ENCODE peak calls at places on chromosomes 5 and 9, in seven cellular contexts. One of them, this sample, is unnamed.

GRCh38 chr5:14665949-14666741 is 1.6 kb downstream of the OTULIN start:
- DNase-seq in activated CD4-positive, alpha-beta memory T cell treated with anti-CD3 and anti-CD28 coated beads, Interleukin-2, amount 10 ng/mL, durations not matched to agents 7 days and 5 days: peak
- DNase-seq in lower leg skin: no peak
- DNase-seq in activated CD8-positive, alpha-beta memory T cell treated with anti-CD3 and anti-CD28 coated beads, Interleukin-2, amount 50 U/mL, for 4 hours: peak
- DNase-seq in GM23338: peak
- DNase-seq in tibial nerve: no peak
- DNase-seq in GM12865: peak
- DNase-seq in this sample: no peak

GRCh38 chr9:132942541-132943182 is 1.8 kb downstream of the TSC1 start:
- DNase-seq in GM12865: peak
- DNase-seq in lower leg skin: no peak
- DNase-seq in GM23338: no peak
- DNase-seq in activated CD8-positive, alpha-beta memory T cell treated with anti-CD3 and anti-CD28 coated beads, Interleukin-2, amount 50 U/mL, for 4 hours: no peak
- DNase-seq in tibial nerve: no peak
- DNase-seq in activated CD4-positive, alpha-beta memory T cell treated with anti-CD3 and anti-CD28 coated beads, Interleukin-2, amount 10 ng/mL, durations not matched to agents 7 days and 5 days: no peak
- DNase-seq in this sample: no peak

GRCh38 chr9:68505681-68506409 is 34.8 kb downstream of the TMEM252 start:
- DNase-seq in GM12865: peak
- DNase-seq in GM23338: no peak
- DNase-seq in lower leg skin: no peak
- DNase-seq in activated CD4-positive, alpha-beta memory T cell treated with anti-CD3 and anti-CD28 coated beads, Interleukin-2, amount 10 ng/mL, durations not matched to agents 7 days and 5 days: no peak
- DNase-seq in activated CD8-positive, alpha-beta memory T cell treated with anti-CD3 and anti-CD28 coated beads, Interleukin-2, amount 50 U/mL, for 4 hours: no peak
- DNase-seq in tibial nerve: no peak
- DNase-seq in this sample: no peak

GRCh38 chr5:147979761-147980160 is 73.4 kb upstream of the C5orf46 start:
- DNase-seq in tibial nerve: no peak
- DNase-seq in GM23338: no peak
- DNase-seq in lower leg skin: no peak
- DNase-seq in GM12865: no peak
- DNase-seq in activated CD4-positive, alpha-beta memory T cell treated with anti-CD3 and anti-CD28 coated beads, Interleukin-2, amount 10 ng/mL, durations not matched to agents 7 days and 5 days: no peak
- DNase-seq in activated CD8-positive, alpha-beta memory T cell treated with anti-CD3 and anti-CD28 coated beads, Interleukin-2, amount 50 U/mL, for 4 hours: no peak
- DNase-seq in this sample: no peak

GRCh38 chr9:28539432-28539831 is 966.2 kb upstream of the C9orf72 start:
- DNase-seq in GM12865: no peak
- DNase-seq in activated CD4-positive, alpha-beta memory T cell treated with anti-CD3 and anti-CD28 coated beads, Interleukin-2, amount 10 ng/mL, durations not matched to agents 7 days and 5 days: no peak
- DNase-seq in GM23338: no peak
- DNase-seq in tibial nerve: no peak
- DNase-seq in activated CD8-positive, alpha-beta memory T cell treated with anti-CD3 and anti-CD28 coated beads, Interleukin-2, amount 50 U/mL, for 4 hours: no peak
- DNase-seq in lower leg skin: no peak
- DNase-seq in this sample: no peak

GRCh38 chr9:136059851-136060670 is 35.0 kb downstream of the NACC2 start:
- DNase-seq in GM23338: no peak
- DNase-seq in activated CD4-positive, alpha-beta memory T cell treated with anti-CD3 and anti-CD28 coated beads, Interleukin-2, amount 10 ng/mL, durations not matched to agents 7 days and 5 days: no peak
- DNase-seq in lower leg skin: no peak
- DNase-seq in GM12865: no peak
- DNase-seq in activated CD8-positive, alpha-beta memory T cell treated with anti-CD3 and anti-CD28 coated beads, Interleukin-2, amount 50 U/mL, for 4 hours: no peak
- DNase-seq in tibial nerve: no peak
- DNase-seq in this sample: no peak

GRCh38 chr5:79974896-79975295 is 16.2 kb downstream of the MTX3 start:
- DNase-seq in lower leg skin: no peak
- DNase-seq in GM23338: no peak
- DNase-seq in activated CD8-positive, alpha-beta memory T cell treated with anti-CD3 and anti-CD28 coated beads, Interleukin-2, amount 50 U/mL, for 4 hours: no peak
- DNase-seq in activated CD4-positive, alpha-beta memory T cell treated with anti-CD3 and anti-CD28 coated beads, Interleukin-2, amount 10 ng/mL, durations not matched to agents 7 days and 5 days: no peak
- DNase-seq in tibial nerve: no peak
- DNase-seq in GM12865: no peak
- DNase-seq in this sample: no peak

GRCh38 chr9:125932012-125932411 is 184.8 kb downstream of the PBX3 start:
- DNase-seq in activated CD4-positive, alpha-beta memory T cell treated with anti-CD3 and anti-CD28 coated beads, Interleukin-2, amount 10 ng/mL, durations not matched to agents 7 days and 5 days: no peak
- DNase-seq in GM12865: no peak
- DNase-seq in lower leg skin: peak
- DNase-seq in activated CD8-positive, alpha-beta memory T cell treated with anti-CD3 and anti-CD28 coated beads, Interleukin-2, amount 50 U/mL, for 4 hours: no peak
- DNase-seq in GM23338: no peak
- DNase-seq in tibial nerve: no peak
- DNase-seq in this sample: peak

GRCh38 chr5:124179788-124180187 is 566.7 kb downstream of the ZNF608 start:
- DNase-seq in lower leg skin: no peak
- DNase-seq in activated CD4-positive, alpha-beta memory T cell treated with anti-CD3 and anti-CD28 coated beads, Interleukin-2, amount 10 ng/mL, durations not matched to agents 7 days and 5 days: no peak
- DNase-seq in GM12865: no peak
- DNase-seq in activated CD8-positive, alpha-beta memory T cell treated with anti-CD3 and anti-CD28 coated beads, Interleukin-2, amount 50 U/mL, for 4 hours: no peak
- DNase-seq in GM23338: no peak
- DNase-seq in tibial nerve: no peak
- DNase-seq in this sample: peak

GRCh38 chr9:118336952-118337349 is 632.7 kb downstream of the TLR4 start:
- DNase-seq in activated CD8-positive, alpha-beta memory T cell treated with anti-CD3 and anti-CD28 coated beads, Interleukin-2, amount 50 U/mL, for 4 hours: no peak
- DNase-seq in GM12865: no peak
- DNase-seq in tibial nerve: no peak
- DNase-seq in activated CD4-positive, alpha-beta memory T cell treated with anti-CD3 and anti-CD28 coated beads, Interleukin-2, amount 10 ng/mL, durations not matched to agents 7 days and 5 days: no peak
- DNase-seq in lower leg skin: no peak
- DNase-seq in GM23338: no peak
- DNase-seq in this sample: no peak

GRCh38 chr5:140043508-140043872 is 391 bp upstream of the NRG2 start:
- DNase-seq in tibial nerve: no peak
- DNase-seq in GM12865: peak
- DNase-seq in lower leg skin: no peak
- DNase-seq in activated CD4-positive, alpha-beta memory T cell treated with anti-CD3 and anti-CD28 coated beads, Interleukin-2, amount 10 ng/mL, durations not matched to agents 7 days and 5 days: no peak
- DNase-seq in activated CD8-positive, alpha-beta memory T cell treated with anti-CD3 and anti-CD28 coated beads, Interleukin-2, amount 50 U/mL, for 4 hours: no peak
- DNase-seq in GM23338: peak
- DNase-seq in this sample: no peak

GRCh38 chr5:156327306-156327705 is 342 bp downstream of the SGCD start:
- DNase-seq in GM12865: no peak
- DNase-seq in tibial nerve: no peak
- DNase-seq in activated CD8-positive, alpha-beta memory T cell treated with anti-CD3 and anti-CD28 coated beads, Interleukin-2, amount 50 U/mL, for 4 hours: no peak
- DNase-seq in lower leg skin: no peak
- DNase-seq in GM23338: no peak
- DNase-seq in activated CD4-positive, alpha-beta memory T cell treated with anti-CD3 and anti-CD28 coated beads, Interleukin-2, amount 10 ng/mL, durations not matched to agents 7 days and 5 days: no peak
- DNase-seq in this sample: no peak

GRCh38 chr5:98106116-98107088 is 667.1 kb upstream of the RGMB start:
- DNase-seq in activated CD8-positive, alpha-beta memory T cell treated with anti-CD3 and anti-CD28 coated beads, Interleukin-2, amount 50 U/mL, for 4 hours: no peak
- DNase-seq in lower leg skin: no peak
- DNase-seq in activated CD4-positive, alpha-beta memory T cell treated with anti-CD3 and anti-CD28 coated beads, Interleukin-2, amount 10 ng/mL, durations not matched to agents 7 days and 5 days: no peak
- DNase-seq in tibial nerve: no peak
- DNase-seq in GM12865: no peak
- DNase-seq in GM23338: no peak
- DNase-seq in this sample: no peak

GRCh38 chr5:2897276-2897990 is 146.0 kb upstream of the IRX2 start:
- DNase-seq in lower leg skin: no peak
- DNase-seq in GM23338: no peak
- DNase-seq in GM12865: no peak
- DNase-seq in activated CD4-positive, alpha-beta memory T cell treated with anti-CD3 and anti-CD28 coated beads, Interleukin-2, amount 10 ng/mL, durations not matched to agents 7 days and 5 days: no peak
- DNase-seq in tibial nerve: no peak
- DNase-seq in activated CD8-positive, alpha-beta memory T cell treated with anti-CD3 and anti-CD28 coated beads, Interleukin-2, amount 50 U/mL, for 4 hours: no peak
- DNase-seq in this sample: no peak

GRCh38 chr5:156640751-156641241 is 209.3 kb upstream of the PPP1R2B start:
- DNase-seq in GM23338: no peak
- DNase-seq in lower leg skin: no peak
- DNase-seq in activated CD8-positive, alpha-beta memory T cell treated with anti-CD3 and anti-CD28 coated beads, Interleukin-2, amount 50 U/mL, for 4 hours: no peak
- DNase-seq in activated CD4-positive, alpha-beta memory T cell treated with anti-CD3 and anti-CD28 coated beads, Interleukin-2, amount 10 ng/mL, durations not matched to agents 7 days and 5 days: no peak
- DNase-seq in tibial nerve: no peak
- DNase-seq in GM12865: no peak
- DNase-seq in this sample: no peak

GRCh38 chr5:6384856-6385255 is 6.5 kb upstream of the MED10 start:
- DNase-seq in activated CD8-positive, alpha-beta memory T cell treated with anti-CD3 and anti-CD28 coated beads, Interleukin-2, amount 50 U/mL, for 4 hours: no peak
- DNase-seq in activated CD4-positive, alpha-beta memory T cell treated with anti-CD3 and anti-CD28 coated beads, Interleukin-2, amount 10 ng/mL, durations not matched to agents 7 days and 5 days: no peak
- DNase-seq in tibial nerve: no peak
- DNase-seq in GM23338: no peak
- DNase-seq in GM12865: no peak
- DNase-seq in lower leg skin: no peak
- DNase-seq in this sample: no peak

GRCh38 chr5:113760486-113760885 is 247.0 kb downstream of the YTHDC2 start:
- DNase-seq in activated CD4-positive, alpha-beta memory T cell treated with anti-CD3 and anti-CD28 coated beads, Interleukin-2, amount 10 ng/mL, durations not matched to agents 7 days and 5 days: no peak
- DNase-seq in GM23338: peak
- DNase-seq in activated CD8-positive, alpha-beta memory T cell treated with anti-CD3 and anti-CD28 coated beads, Interleukin-2, amount 50 U/mL, for 4 hours: no peak
- DNase-seq in tibial nerve: no peak
- DNase-seq in GM12865: no peak
- DNase-seq in lower leg skin: no peak
- DNase-seq in this sample: no peak